ENCODE peak calls at places on chromosomes 6 and 20, in six cellular contexts. I is GM12878, R is HepG2, A is SK-N-SH, Y is K562, C is H1. Q is an unnamed sample.

GRCh38 chr6:132466952-132467351 is 46.0 kb downstream of the STX7 start:
- DNase-seq in C (no peak), A (no peak), I (no peak), R (no peak), Y (no peak), Q (no peak)

GRCh38 chr6:30044630-30045029 is 16.4 kb upstream of the POLR1H start:
- DNase-seq in Y (no peak), C (no peak), A (no peak), I (no peak), R (no peak), Q (no peak)

GRCh38 chr6:148577687-148578488 is 168.9 kb upstream of the UST start:
- DNase-seq in Y (peak; percentile 72), A (peak; percentile 39), R (peak; percentile 66), I (no peak), C (peak; percentile 86), Q (no peak)

GRCh38 chr6:75275067-75275466 is 9.5 kb downstream of the TMEM30A start:
- DNase-seq in C (no peak), Y (no peak), R (peak; percentile 20), I (no peak), A (no peak), Q (no peak)

GRCh38 chr20:35724321-35725230 is 17.5 kb downstream of the RBM39 start:
- DNase-seq in I (no peak), A (no peak), C (no peak), R (no peak), Y (no peak), Q (no peak)

GRCh38 chr20:19211661-19212523 is 550 bp upstream of the SLC24A3 start:
- DNase-seq in R (no peak), Y (no peak), C (no peak), A (peak; percentile 30), I (no peak), Q (no peak)

GRCh38 chr6:167652701-167653095 is 174.0 kb upstream of the AFDN start:
- DNase-seq in I (no peak), Y (peak; percentile 24), A (no peak), C (no peak), R (no peak), Q (no peak)

GRCh38 chr6:49430866-49431265 is 32.2 kb downstream of the MMUT start:
- DNase-seq in C (no peak), I (no peak), Y (no peak), A (no peak), R (no peak), Q (no peak)

GRCh38 chr20:1838479-1839279 is 56.5 kb upstream of the SIRPA start:
- DNase-seq in C (no peak), R (no peak), I (no peak), A (peak; percentile 76), Y (no peak), Q (no peak)

GRCh38 chr6:69914015-69914485 is 47.7 kb downstream of the COL19A1 start:
- DNase-seq in Y (no peak), C (no peak), I (no peak), R (no peak), A (no peak), Q (no peak)

GRCh38 chr6:15697895-15698294 is 35.1 kb upstream of the DTNBP1 start:
- DNase-seq in C (no peak), A (no peak), Y (no peak), R (no peak), I (no peak), Q (no peak)

GRCh38 chr20:36532822-36533221 is 8.5 kb upstream of the MYL9 start:
- DNase-seq in A (no peak), Y (no peak), I (no peak), C (no peak), R (no peak), Q (no peak)

GRCh38 chr20:10978713-10979112 is 304.9 kb upstream of the JAG1 start:
- DNase-seq in R (no peak), I (no peak), A (no peak), C (no peak), Y (no peak), Q (no peak)

GRCh38 chr6:16179970-16180431 is 51.1 kb downstream of the MYLIP start:
- DNase-seq in Y (no peak), A (no peak), R (no peak), C (no peak), I (no peak), Q (no peak)

GRCh38 chr6:137764464-137764863 is 102.6 kb upstream of the TNFAIP3 start:
- DNase-seq in C (no peak), I (no peak), R (no peak), Y (no peak), A (no peak), Q (no peak)

GRCh38 chr6:47631248-47632196 is 66.9 kb upstream of the ADGRF4 start:
- DNase-seq in I (peak; percentile 32), A (peak; percentile 19), R (peak; percentile 66), Y (peak; percentile 48), C (peak; percentile 23), Q (peak; percentile 9)

GRCh38 chr6:1388927-1389790 is at the start of gene FOXF2:
- DNase-seq in A (no peak), I (no peak), R (no peak), C (no peak), Y (peak; percentile 37), Q (no peak)

GRCh38 chr20:18632196-18632789 is 44.4 kb downstream of the DTD1 start:
- DNase-seq in C (peak; percentile 50), Y (peak; percentile 48), R (peak; percentile 72), I (no peak), A (peak; percentile 74), Q (peak; percentile 62)

GRCh38 chr20:1807394-1807793 is 87.8 kb upstream of the SIRPA start:
- DNase-seq in A (peak; percentile 42), I (no peak), Y (no peak), R (no peak), C (no peak), Q (no peak)

GRCh38 chr6:102150549-102150948 is 757.0 kb downstream of the GRIK2 start:
- DNase-seq in C (no peak), I (no peak), Y (no peak), A (no peak), R (no peak), Q (no peak)

GRCh38 chr6:20644667-20645370 is 110.6 kb downstream of the CDKAL1 start:
- DNase-seq in I (no peak), A (no peak), R (no peak), C (no peak), Y (no peak), Q (no peak)

GRCh38 chr6:149899926-149900619 is 2.2 kb upstream of the RAET1E start:
- DNase-seq in C (no peak), Y (no peak), I (no peak), A (no peak), R (no peak), Q (no peak)

GRCh38 chr6:125597411-125598253 is 151.8 kb upstream of the HEY2 start:
- DNase-seq in A (no peak), I (no peak), R (no peak), C (no peak), Y (no peak), Q (no peak)

GRCh38 chr6:125596020-125596419 is 153.4 kb upstream of the HEY2 start:
- DNase-seq in C (no peak), R (no peak), A (no peak), I (no peak), Y (no peak), Q (no peak)

GRCh38 chr6:125593746-125594145 is 155.7 kb upstream of the HEY2 start:
- DNase-seq in Y (no peak), A (no peak), C (no peak), R (no peak), I (no peak), Q (no peak)

GRCh38 chr6:125604257-125604656 is 145.2 kb upstream of the HEY2 start:
- DNase-seq in A (no peak), I (no peak), C (no peak), R (no peak), Y (no peak), Q (no peak)

DNA sequence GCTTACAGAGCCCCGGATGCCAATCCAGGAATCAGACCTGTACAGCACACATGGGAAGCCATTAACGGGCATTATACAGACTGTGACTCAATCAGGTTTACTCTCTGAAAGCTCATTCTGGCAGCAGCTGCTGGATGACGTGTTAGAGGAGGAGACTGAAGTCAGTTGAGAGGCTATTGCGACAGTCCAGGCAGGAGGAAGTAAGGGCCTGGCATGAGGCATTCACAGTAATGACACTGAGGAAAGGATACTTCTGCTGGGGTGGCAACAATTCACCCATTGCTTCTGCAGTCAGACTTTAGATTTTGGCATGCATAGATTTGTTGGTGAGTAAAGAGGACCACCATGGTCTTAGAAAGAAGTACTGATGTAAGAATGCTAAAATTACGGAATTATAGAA is 151.0 kb upstream of the HEY2 start:
- DNase-seq in R (no peak), C (no peak), Y (peak; percentile 20), A (no peak), I (no peak), Q (peak; percentile 96)
- TF ChIP-seq GABPA in R (no peak), C (no peak), Y (peak; percentile 55), A (no peak), I (no peak), Q (peak; percentile 9)

GRCh38 chr20:25280051-25280573 is 32.2 kb downstream of the PYGB start:
- DNase-seq in R (no peak), A (peak; percentile 60), Y (no peak), C (no peak), I (no peak), Q (no peak)
- TF ChIP-seq GABPA in R (no peak), A (no peak), Y (no peak), C (no peak), I (no peak), Q (no peak)

GRCh38 chr6:121516331-121516730 is 80.9 kb downstream of the GJA1 start:
- DNase-seq in Y (no peak), C (no peak), R (no peak), A (no peak), I (no peak), Q (no peak)

GRCh38 chr6:121510568-121511177 is 75.2 kb downstream of the GJA1 start:
- DNase-seq in R (no peak), Y (no peak), A (no peak), I (no peak), C (no peak), Q (no peak)

GRCh38 chr6:121520337-121521163 is 85.1 kb downstream of the GJA1 start:
- DNase-seq in R (no peak), Y (no peak), C (peak; percentile 34), A (no peak), I (no peak), Q (no peak)

GRCh38 chr6:121521164-121521555 is 85.7 kb downstream of the GJA1 start:
- DNase-seq in I (no peak), R (no peak), C (no peak), A (no peak), Y (no peak), Q (no peak)

DNA sequence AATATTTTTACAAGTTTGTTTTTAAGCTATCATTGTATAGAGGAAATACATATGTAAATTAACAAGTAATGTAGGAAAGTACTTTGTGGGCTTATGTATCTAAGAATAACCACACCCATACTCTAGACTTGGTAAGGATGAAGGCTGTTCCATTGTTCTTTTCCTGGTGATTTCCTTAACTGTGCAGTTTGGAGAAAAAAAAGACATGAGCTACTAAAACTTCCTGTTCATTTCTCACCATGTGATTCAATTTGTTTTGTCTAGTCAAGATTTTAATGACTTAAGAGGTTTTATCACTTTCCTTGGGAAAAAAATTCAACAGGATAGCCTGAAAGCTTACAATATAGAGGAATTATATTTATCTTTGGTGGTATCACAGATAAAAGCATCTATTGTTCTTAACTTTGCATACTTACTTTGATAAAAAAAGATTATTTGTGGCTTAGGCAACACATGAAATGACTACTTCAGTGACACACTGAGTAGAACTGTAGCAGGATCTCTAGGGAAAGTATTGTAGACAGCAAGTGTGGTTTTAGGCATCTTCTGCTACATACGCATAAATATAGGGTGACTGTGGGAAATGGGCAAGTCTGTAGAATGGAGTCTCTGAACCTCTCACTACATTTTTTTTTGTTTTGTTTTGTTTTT is 80.3 kb downstream of the GJA1 start:
- DNase-seq in C (no peak), I (no peak), A (no peak), R (no peak), Y (no peak), Q (no peak)
- TF ChIP-seq GABPA in C (no peak), I (no peak), A (no peak), R (no peak), Y (no peak), Q (no peak)

GRCh38 chr6:38234934-38235678 is 404.6 kb downstream of the BTBD9 start:
- DNase-seq in Y (no peak), A (no peak), I (peak; percentile 51), R (no peak), C (no peak), Q (no peak)
- TF ChIP-seq GABPA in Y (no peak), A (no peak), I (no peak), R (no peak), C (no peak), Q (no peak)

Q was measured in HL-60.